ENCODE peak calls at places on chromosomes 5 and 9, in eight cellular contexts. I is CD8-positive, alpha-beta T cell; Q is IMR-90; W is GM23248; P is left ventricle myocardium inferior; O is PC-9; J is adrenal gland; H is CD8-positive, alpha-beta memory T cell. X is an unnamed sample. For H3K36me3 and H3K4me1, the result is how much of the 10 kb centered on the place peaks cover.

GRCh38 chr5:126600631-126601511 is at the start of gene PHAX:
- DNase-seq in I (peak), Q (peak), W (peak), P (peak), O (peak), J (peak), H (peak), X (peak)

GRCh38 chr9:130872511-130872910 is 24.1 kb downstream of the QRFP start:
- DNase-seq in I (no peak), Q (no peak), W (no peak), P (no peak), O (no peak), J (no peak), H (no peak), X (no peak)

GRCh38 chr5:177484902-177485549 is 11.6 kb upstream of the DBN1 start:
- DNase-seq in I (no peak), Q (no peak), W (no peak), P (no peak), O (no peak), J (no peak), H (no peak), X (no peak)

GRCh38 chr9:125189011-125189360 is 617 bp downstream of the PPP6C start:
- DNase-seq in I (peak), Q (no peak), W (peak), P (peak), O (no peak), J (peak), H (no peak), X (peak)

GRCh38 chr5:83911367-83911919 is 190.8 kb upstream of the HAPLN1 start:
- DNase-seq in I (no peak), Q (no peak), W (no peak), P (no peak), O (no peak), J (no peak), H (no peak), X (no peak)

GRCh38 chr5:89241186-89241585 is 358.2 kb upstream of the MEF2C start:
- DNase-seq in I (no peak), Q (peak), W (peak), P (no peak), O (no peak), J (no peak), H (no peak), X (no peak)

GRCh38 chr5:177473461-177473991 is at the start of gene DBN1:
- DNase-seq in I (no peak), Q (no peak), W (peak), P (peak), O (no peak), J (no peak), H (no peak), X (no peak)

GRCh38 chr5:150398432-150399157 is 14.1 kb downstream of the CD74 start:
- DNase-seq in I (no peak), Q (no peak), W (peak), P (no peak), O (no peak), J (no peak), H (no peak), X (no peak)

GRCh38 chr9:99531313-99531712 is 290.4 kb upstream of the NR4A3 start:
- DNase-seq in I (no peak), Q (no peak), W (no peak), P (no peak), O (no peak), J (no peak), H (no peak), X (no peak)

GRCh38 chr9:114315723-114316363 is 7.1 kb upstream of the ORM1 start:
- DNase-seq in I (no peak), Q (no peak), W (no peak), P (no peak), O (no peak), J (no peak), H (no peak), X (peak)

GRCh38 chr9:135818718-135819475 is 88.4 kb downstream of the CAMSAP1 start:
- DNase-seq in I (no peak), Q (no peak), W (no peak), P (no peak), O (no peak), J (no peak), H (no peak), X (no peak)
- H3K36me3 ChIP-seq in I (under half), Q (half or more), W (under half), P (half or more), O (under half), J (half or more), H (under half), X (under half)

DNA sequence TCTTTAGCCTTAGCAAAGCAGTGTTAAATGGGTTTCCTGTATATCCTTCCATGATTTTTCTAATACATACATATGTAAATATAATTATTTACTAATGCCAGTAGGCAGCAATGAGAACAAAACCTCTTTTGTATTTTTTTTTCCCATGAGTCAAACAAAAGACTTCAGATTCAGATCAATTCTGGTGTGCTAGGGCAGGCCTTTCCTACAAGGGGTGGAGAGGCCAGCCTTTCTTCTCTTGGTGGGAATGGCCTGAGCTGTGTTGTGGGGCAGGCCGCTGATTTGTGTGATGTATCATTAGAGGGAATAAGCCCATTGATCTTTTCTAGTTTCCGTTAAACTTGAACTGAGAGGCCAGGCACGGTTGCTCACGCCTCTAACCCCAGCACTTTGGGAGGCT is 115.5 kb upstream of the DMRT1 start:
- DNase-seq in I (no peak), Q (no peak), W (no peak), P (no peak), O (no peak), J (no peak), H (no peak), X (no peak)
- H3K4me1 ChIP-seq in I (under half), Q (under half), W (under half), P (half or more), O (under half), J (under half), H (under half), X (under half)

GRCh38 chr5:90480699-90481098 is 6.0 kb downstream of the POLR3G start:
- DNase-seq in I (no peak), Q (peak), W (no peak), P (no peak), O (no peak), J (no peak), H (no peak), X (no peak)
- H3K36me3 ChIP-seq in I (under half), Q (under half), W (under half), P (under half), O (under half), J (under half), H (under half), X (under half)

GRCh38 chr5:164266571-164266970 is 761.2 kb downstream of the MAT2B start:
- DNase-seq in I (no peak), Q (no peak), W (no peak), P (no peak), O (no peak), J (no peak), H (no peak), X (no peak)
- H3K4me1 ChIP-seq in I (under half), Q (under half), W (under half), P (under half), O (under half), J (under half), H (under half), X (under half)

GRCh38 chr9:107332883-107333282 is 49.8 kb downstream of the RAD23B start:
- DNase-seq in I (no peak), Q (no peak), W (no peak), P (no peak), O (no peak), J (no peak), H (no peak), X (no peak)

GRCh38 chr9:107335331-107335730 is 52.3 kb downstream of the RAD23B start:
- DNase-seq in I (no peak), Q (no peak), W (no peak), P (no peak), O (no peak), J (no peak), H (no peak), X (no peak)

GRCh38 chr9:107336718-107337360 is 53.8 kb downstream of the RAD23B start:
- DNase-seq in I (no peak), Q (peak), W (peak), P (no peak), O (peak), J (peak), H (no peak), X (no peak)

GRCh38 chr9:107333363-107333762 is 50.3 kb downstream of the RAD23B start:
- DNase-seq in I (no peak), Q (no peak), W (no peak), P (no peak), O (no peak), J (no peak), H (no peak), X (no peak)

DNA sequence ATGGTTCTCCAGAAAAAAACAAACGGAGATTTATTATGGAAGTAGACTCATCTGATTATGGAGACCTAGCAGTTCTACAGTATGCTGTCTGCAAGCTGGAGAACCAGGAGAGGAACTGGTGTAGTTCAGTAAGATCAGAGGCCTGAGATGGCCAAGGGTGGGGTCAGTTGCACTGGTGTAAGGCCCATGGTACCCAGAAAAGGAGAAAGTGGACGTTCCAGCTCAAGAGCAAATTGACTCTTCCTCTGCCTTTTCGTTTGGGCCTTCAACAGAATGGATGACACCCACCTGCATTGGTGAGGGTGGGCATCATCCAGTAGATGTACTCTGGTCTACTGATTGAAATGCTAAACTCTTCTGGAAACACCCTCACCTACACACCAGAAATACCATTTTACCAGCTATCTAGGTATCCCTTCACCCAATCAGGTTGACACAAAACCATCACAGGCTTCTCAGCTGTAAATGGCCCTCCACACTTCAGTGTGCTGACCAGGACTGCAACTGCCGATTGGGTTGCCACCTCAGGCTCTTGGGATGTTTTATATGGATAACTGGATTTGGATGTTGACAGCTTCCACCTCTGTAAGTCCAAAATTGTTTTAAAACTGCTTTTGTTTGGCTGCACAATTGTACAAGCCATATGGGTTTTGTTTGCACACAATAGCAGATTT is 51.2 kb downstream of the RAD23B start:
- DNase-seq in I (no peak), Q (no peak), W (no peak), P (no peak), O (no peak), J (no peak), H (no peak), X (no peak)
- H3K36me3 ChIP-seq in I (under half), Q (under half), W (half or more), P (half or more), O (half or more), J (under half), H (under half), X (half or more)

DNA sequence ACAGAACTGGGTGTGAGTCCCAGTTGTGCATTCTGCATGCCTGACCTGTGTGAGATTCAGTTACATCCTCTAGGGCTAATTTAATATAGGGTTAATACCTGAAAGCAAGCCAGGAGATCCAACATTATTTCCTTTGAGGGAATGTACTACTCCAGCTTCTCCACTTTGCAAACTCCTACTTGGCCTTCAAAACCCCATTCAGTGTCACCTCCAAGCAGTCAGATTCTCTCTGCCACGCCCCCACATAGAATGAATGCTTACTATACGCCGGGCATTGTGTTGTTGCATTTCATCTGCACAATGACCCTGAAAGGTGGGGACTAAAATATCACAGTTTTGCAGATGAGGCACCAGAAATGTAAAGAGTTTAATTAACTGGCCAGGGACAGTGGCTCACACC is 25.3 kb downstream of the CPLX2 start:
- DNase-seq in I (no peak), Q (no peak), W (no peak), P (no peak), O (no peak), J (no peak), H (no peak), X (no peak)
- H3K4me1 ChIP-seq in I (under half), Q (under half), W (under half), P (under half), O (under half), J (under half), H (under half), X (under half)

GRCh38 chr9:110129460-110129859 is 78.5 kb downstream of the C9orf152 start:
- DNase-seq in I (no peak), Q (no peak), W (no peak), P (no peak), O (no peak), J (no peak), H (no peak), X (no peak)

GRCh38 chr9:110131499-110131898 is 76.5 kb downstream of the C9orf152 start:
- DNase-seq in I (no peak), Q (peak), W (no peak), P (no peak), O (peak), J (no peak), H (no peak), X (no peak)

GRCh38 chr9:110130211-110130610 is 77.7 kb downstream of the C9orf152 start:
- DNase-seq in I (no peak), Q (no peak), W (no peak), P (no peak), O (no peak), J (no peak), H (no peak), X (no peak)

GRCh38 chr9:110128664-110129329 is 79.2 kb downstream of the C9orf152 start:
- DNase-seq in I (no peak), Q (no peak), W (no peak), P (no peak), O (no peak), J (no peak), H (no peak), X (no peak)

GRCh38 chr9:110130791-110131416 is 77.1 kb downstream of the C9orf152 start:
- DNase-seq in I (no peak), Q (no peak), W (no peak), P (no peak), O (peak), J (no peak), H (no peak), X (no peak)
- H3K36me3 ChIP-seq in I (under half), Q (under half), W (under half), P (under half), O (under half), J (under half), H (under half), X (under half)

X was measured in right lobe of liver.